ENCODE peak calls at places on chromosomes 16 and 17, in five cellular contexts. Y, I, K, C and B are unnamed samples.

GRCh38 chr17:65609303-65609702 is 47.9 kb upstream of the AXIN2 start:
- DNase-seq in Y (no peak), I (no peak), K (no peak), C (no peak), B (no peak)

GRCh38 chr16:82011199-82011641 is at the start of gene SDR42E1:
- DNase-seq in Y (no peak), I (no peak), K (no peak), C (no peak), B (no peak)

GRCh38 chr17:69561462-69561861 is 147.0 kb downstream of the MAP2K6 start:
- DNase-seq in Y (no peak), I (no peak), K (no peak), C (no peak), B (no peak)

GRCh38 chr16:49009204-49009603 is 272.4 kb downstream of the CBLN1 start:
- DNase-seq in Y (no peak), I (no peak), K (no peak), C (no peak), B (no peak)

GRCh38 chr16:27754788-27755690 is 205.1 kb downstream of the KATNIP start:
- DNase-seq in Y (no peak), I (no peak), K (no peak), C (no peak), B (no peak)

GRCh38 chr16:87414251-87414680 is 22.1 kb downstream of the MAP1LC3B start:
- DNase-seq in Y (no peak), I (no peak), K (no peak), C (no peak), B (no peak)

GRCh38 chr17:72693147-72693878 is 399.2 kb downstream of the SLC39A11 start:
- DNase-seq in Y (no peak), I (no peak), K (no peak), C (no peak), B (no peak)

GRCh38 chr16:83661656-83662055 is 146.1 kb upstream of the HSBP1 start:
- DNase-seq in Y (no peak), I (no peak), K (no peak), C (no peak), B (no peak)

GRCh38 chr16:49454426-49455180 is 81.0 kb downstream of the C16orf78 start:
- DNase-seq in Y (no peak), I (no peak), K (no peak), C (no peak), B (peak)

GRCh38 chr17:33750943-33751701 is 458.0 kb upstream of the ASIC2 start:
- DNase-seq in Y (peak), I (peak), K (peak), C (peak), B (peak)

GRCh38 chr16:2036200-2036966 is 9.7 kb downstream of the NHERF2 start:
- DNase-seq in Y (no peak), I (no peak), K (no peak), C (no peak), B (no peak)

GRCh38 chr17:8117980-8118768 is at the start of gene ALOXE3:
- DNase-seq in Y (peak), I (peak), K (peak), C (peak), B (peak)

GRCh38 chr17:19354123-19354522 is 8.4 kb downstream of the B9D1 start:
- DNase-seq in Y (peak), I (no peak), K (no peak), C (peak), B (no peak)

GRCh38 chr16:69412287-69412686 is 12.1 kb upstream of the CYB5B start:
- DNase-seq in Y (peak), I (no peak), K (no peak), C (no peak), B (no peak)

GRCh38 chr17:80237386-80237785 is 17.2 kb downstream of the SLC26A11 start:
- DNase-seq in Y (no peak), I (no peak), K (no peak), C (no peak), B (no peak)

GRCh38 chr16:1772908-1773702 is at the start of gene MRPS34:
- DNase-seq in Y (peak), I (peak), K (peak), C (peak), B (peak)

GRCh38 chr17:17345686-17346427 is 42.7 kb downstream of the NT5M start:
- DNase-seq in Y (no peak), I (no peak), K (peak), C (no peak), B (no peak)

GRCh38 chr17:64448665-64449512 is at the start of gene MILR1:
- DNase-seq in Y (peak), I (no peak), K (no peak), C (peak), B (no peak)

GRCh38 chr16:54923055-54923473 is 7.6 kb upstream of the IRX5 start:
- DNase-seq in Y (no peak), I (no peak), K (no peak), C (no peak), B (no peak)

DNA sequence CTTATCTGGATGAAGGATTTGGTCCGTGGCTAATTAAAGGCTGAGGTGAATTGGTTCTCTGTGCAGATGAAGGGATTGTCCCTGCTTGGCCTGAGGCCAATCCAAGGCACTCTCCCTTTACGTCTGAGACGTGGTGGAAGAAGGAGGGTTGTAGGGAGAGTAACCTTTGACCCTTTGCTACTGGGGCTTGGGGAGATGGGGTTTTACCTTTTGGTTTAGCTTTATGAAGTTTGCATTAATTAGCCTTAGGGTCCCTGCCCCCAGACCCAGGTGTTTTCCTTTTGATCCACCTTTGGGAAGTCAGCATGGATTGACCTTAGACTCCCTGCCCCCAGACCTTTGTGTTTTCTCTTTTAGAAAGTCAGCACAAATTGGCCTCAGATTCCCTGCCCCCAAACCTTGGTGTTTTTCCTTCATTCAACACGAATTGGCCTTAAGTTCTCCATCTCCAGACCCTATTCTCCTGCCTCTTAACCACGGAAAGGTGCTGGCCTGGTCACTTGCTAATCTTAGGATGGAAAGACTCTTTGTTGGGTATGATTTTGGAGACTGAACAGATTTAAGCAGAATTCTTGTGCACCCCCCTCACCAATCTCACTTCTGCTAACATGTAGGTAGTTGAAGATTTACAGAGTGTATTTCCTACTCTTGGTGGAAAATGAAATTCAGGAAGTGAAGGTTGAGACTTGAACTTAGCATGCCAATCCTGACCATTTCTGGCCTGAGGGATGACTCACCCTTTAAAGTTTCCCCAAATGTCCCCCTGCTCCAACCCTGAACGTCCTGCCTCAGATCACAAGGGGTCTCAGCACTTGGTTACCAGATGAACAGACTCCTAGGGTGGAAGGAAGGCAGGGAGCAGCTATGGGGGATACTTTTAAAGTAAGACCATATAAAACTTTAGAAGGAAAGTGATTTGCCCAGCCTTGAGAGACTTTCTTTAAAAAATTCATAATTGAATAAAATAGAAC is 23.1 kb upstream of the MMD start:
- DNase-seq in Y (peak), I (no peak), K (no peak), C (peak), B (no peak)
- H2BK15ac ChIP-seq in Y (peak), I (no peak), K (no peak), C (no peak), B (no peak)

DNA sequence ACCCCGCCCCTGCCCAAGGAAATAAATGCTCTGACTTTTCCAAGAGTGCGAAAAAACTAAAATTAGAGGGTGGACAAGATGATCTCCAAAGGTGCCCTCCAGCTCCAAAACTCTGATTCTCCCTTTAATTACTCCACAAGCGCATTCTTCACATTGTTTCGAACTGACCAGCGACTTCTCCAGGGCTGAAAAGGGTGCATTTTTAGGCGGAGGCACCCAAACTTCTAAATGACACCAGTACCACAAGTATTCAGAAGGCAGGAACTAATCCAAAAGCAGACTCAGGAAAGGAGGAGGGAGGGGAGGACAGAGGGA is 750 bp downstream of the ZFHX3 start:
- DNase-seq in Y (peak), I (no peak), K (no peak), C (no peak), B (no peak)
- H2BK120ac ChIP-seq in Y (peak), I (no peak), K (no peak), C (peak), B (no peak)

DNA sequence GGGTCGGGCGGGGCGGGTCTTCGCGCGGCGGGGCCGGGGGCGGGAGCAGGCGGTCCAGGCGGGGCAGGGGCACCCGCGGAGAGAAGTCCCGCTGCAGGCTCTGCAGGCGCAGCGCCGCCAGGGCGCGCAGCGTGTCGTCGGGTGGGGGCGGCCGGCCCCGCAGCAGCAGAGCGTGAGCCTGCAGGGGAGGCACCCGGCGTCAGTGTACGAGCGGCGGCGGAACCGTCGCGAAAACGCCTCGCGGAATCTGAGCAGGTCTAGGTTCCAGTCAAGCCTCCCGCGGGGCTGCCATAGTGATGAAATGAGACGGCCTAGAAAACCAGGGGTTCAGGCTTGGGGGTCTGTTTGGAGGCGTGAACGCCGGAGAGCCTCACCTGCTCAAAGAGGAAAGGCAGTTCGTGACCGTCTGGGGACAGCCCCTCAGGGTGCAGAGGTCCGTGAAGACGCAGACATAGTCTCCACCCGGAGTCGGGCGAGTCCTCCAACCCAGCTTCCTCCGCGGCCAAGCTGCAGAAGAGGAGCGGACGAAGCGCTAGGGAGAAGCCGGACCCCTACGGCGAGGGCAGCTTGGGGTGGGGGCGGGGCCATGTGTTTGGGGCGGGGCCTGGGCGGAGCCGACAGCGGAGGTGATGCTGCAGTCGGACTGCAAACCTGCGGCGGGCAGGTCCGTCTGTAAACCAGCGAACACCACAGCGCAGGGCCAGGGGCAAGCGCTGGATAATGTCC is 6.4 kb downstream of the PLEKHH3 start:
- DNase-seq in Y (no peak), I (no peak), K (peak), C (no peak), B (peak)
- H2AFZ ChIP-seq in Y (no peak), I (no peak), K (no peak), C (no peak), B (no peak)

DNA sequence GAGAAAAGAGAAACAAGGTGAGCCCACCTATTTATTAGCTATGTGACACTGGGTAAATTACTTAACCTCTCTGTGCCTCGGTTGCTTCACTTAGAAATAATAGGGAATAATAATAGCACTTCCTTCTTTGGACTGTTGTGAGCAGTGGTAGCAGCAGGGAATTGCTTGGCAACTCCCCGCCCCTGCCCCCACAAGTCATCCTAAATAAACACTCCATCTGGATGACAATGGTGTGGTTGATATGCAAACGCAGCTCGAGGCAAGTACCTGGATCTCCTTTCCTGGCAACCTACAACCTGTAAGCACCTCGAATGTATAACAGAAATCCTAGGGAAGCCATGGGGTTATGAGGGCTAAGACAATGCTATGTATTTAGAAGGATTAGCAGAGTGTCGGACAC is 9.1 kb downstream of the TEKT3 start:
- DNase-seq in Y (no peak), I (no peak), K (peak), C (no peak), B (peak)
- H2BK15ac ChIP-seq in Y (no peak), I (no peak), K (no peak), C (no peak), B (no peak)